ENCODE peak calls at places on chromosomes 3 and 15, in four cellular contexts. U is K562, F is IMR-90, C is keratinocyte. P is an unnamed sample.

GRCh38 chr3:126607214-126607908 is 47.6 kb downstream of the TXNRD3 start:
- DNase-seq in F (peak; percentile 77), C (no peak), U (peak; percentile 36), P (peak; percentile 59)

GRCh38 chr3:193768069-193768391 is 175.0 kb downstream of the OPA1 start:
- DNase-seq in C (no peak), F (peak; percentile 62), U (no peak), P (no peak)

GRCh38 chr15:74578496-74578994 is 37.1 kb upstream of the CLK3 start:
- DNase-seq in C (no peak), F (no peak), U (no peak), P (no peak)

GRCh38 chr3:71713041-71713440 is 12.2 kb downstream of the EIF4E3 start:
- DNase-seq in U (no peak), F (no peak), C (no peak), P (no peak)

GRCh38 chr3:4425055-4425454 is 42.0 kb downstream of the SUMF1 start:
- DNase-seq in F (no peak), U (no peak), C (no peak), P (no peak)

GRCh38 chr3:67421912-67422311 is 232.5 kb downstream of the SUCLG2 start:
- DNase-seq in F (no peak), C (no peak), U (no peak), P (no peak)

GRCh38 chr3:167814441-167814951 is 79.0 kb downstream of the SERPINI1 start:
- DNase-seq in U (no peak), C (no peak), F (peak; percentile 11), P (no peak)

GRCh38 chr3:51389423-51390183 is 1.5 kb upstream of the RBM15B start:
- DNase-seq in C (no peak), F (peak; percentile 50), U (peak; percentile 62), P (peak; percentile 53)

GRCh38 chr3:170809975-170810357 is 60.0 kb downstream of the RPL22L1 start:
- DNase-seq in U (no peak), C (no peak), F (peak; percentile 64), P (peak; percentile 80)

GRCh38 chr3:153753035-153753434 is 368.2 kb upstream of the ARHGEF26 start:
- DNase-seq in F (no peak), U (no peak), C (no peak), P (no peak)

GRCh38 chr3:168165390-168166269 is 69.9 kb upstream of the GOLIM4 start:
- DNase-seq in C (peak; percentile 11), U (peak; percentile 66), F (peak; percentile 76), P (peak; percentile 65)

GRCh38 chr3:116939091-116939490 is 229.5 kb downstream of the TUSC7 start:
- DNase-seq in U (no peak), F (no peak), C (no peak), P (no peak)

DNA sequence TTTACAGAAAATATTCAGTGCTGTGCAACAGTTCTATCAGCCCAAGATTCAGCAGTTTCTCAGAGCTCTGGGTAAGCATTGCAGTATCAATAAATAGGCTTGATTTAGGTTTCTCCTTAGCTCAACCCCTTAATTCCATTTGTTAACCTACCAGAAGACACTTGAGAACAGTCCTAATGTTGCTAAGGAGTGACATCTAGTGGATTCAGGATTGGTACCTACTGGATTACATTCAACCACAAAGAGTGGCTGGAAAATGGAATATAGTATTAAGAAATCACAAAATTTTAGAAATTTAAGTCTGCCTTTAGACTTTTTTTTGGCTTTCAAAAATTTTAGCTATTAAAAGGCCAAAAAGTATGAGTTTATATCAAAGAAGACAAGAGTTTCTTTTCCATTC is 34.7 kb downstream of the POLG start:
- DNase-seq in U (no peak), C (no peak), F (peak; percentile 64), P (peak; percentile 25)
- H2AFZ ChIP-seq in U (no peak overlapping the region), C (no peak overlapping the region), F (no peak overlapping the region), P (no peak overlapping the region)

GRCh38 chr15:58534556-58534955 is 102.8 kb downstream of the LIPC start:
- DNase-seq in C (no peak), F (no peak), U (no peak), P (no peak)

GRCh38 chr15:58530056-58530590 is 98.3 kb downstream of the LIPC start:
- DNase-seq in F (no peak), U (no peak), C (no peak), P (no peak)

GRCh38 chr15:58529041-58529440 is 97.2 kb downstream of the LIPC start:
- DNase-seq in C (no peak), F (no peak), U (no peak), P (peak; percentile 29)

GRCh38 chr15:58535337-58535736 is 103.5 kb downstream of the LIPC start:
- DNase-seq in F (no peak), C (no peak), U (no peak), P (no peak)

GRCh38 chr15:58532126-58532525 is 100.3 kb downstream of the LIPC start:
- DNase-seq in F (no peak), C (no peak), U (no peak), P (no peak)
- H3K9me1 ChIP-seq in F (no peaks in the 10 kb centered on the region), C (no peaks in the 10 kb centered on the region), U (no peaks in the 10 kb centered on the region), P (no peaks in the 10 kb centered on the region)

DNA sequence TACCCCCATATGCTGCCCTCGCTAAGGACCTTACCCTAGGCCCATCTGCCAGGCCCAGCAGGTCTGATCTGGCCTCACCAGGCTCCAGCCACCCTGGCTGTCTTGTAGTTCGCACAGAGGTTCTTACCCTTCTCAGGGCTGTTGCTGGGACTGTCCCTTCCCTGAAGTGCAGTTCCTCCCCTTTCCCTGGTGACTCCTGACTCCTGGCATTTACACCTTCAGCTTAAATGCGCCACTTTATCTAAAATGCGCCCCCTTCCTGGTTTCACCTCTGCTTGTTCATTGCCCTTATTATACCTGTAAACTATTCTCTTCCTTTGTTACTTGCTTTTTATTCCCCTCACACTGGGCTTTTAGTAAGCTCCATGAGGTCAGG is 835 bp upstream of the TTLL3 start:
- DNase-seq in U (no peak), F (no peak), C (no peak), P (no peak)
- H2AFZ ChIP-seq in U (no peak overlapping the region), F (peak overlapping the region; percentile 87), C (peak overlapping the region; percentile 45), P (no peak overlapping the region)

GRCh38 chr3:134754768-134755559 is 40.1 kb upstream of the EPHB1 start:
- DNase-seq in C (no peak), U (peak; percentile 39), F (peak; percentile 30), P (peak; percentile 24)
- H3K9me1 ChIP-seq in C (no peaks in the 10 kb centered on the region), U (no peaks in the 10 kb centered on the region), F (no peaks in the 10 kb centered on the region), P (no peaks in the 10 kb centered on the region)

GRCh38 chr15:82809308-82810060 is at the start of gene WHAMM:
- DNase-seq in F (peak; percentile 98), C (peak; percentile 97), U (peak; percentile 99), P (peak; percentile 98)

GRCh38 chr15:82808634-82809041 is 790 bp upstream of the WHAMM start:
- DNase-seq in U (no peak), C (no peak), F (no peak), P (no peak)

GRCh38 chr15:82810863-82811421 is 1.5 kb downstream of the WHAMM start:
- DNase-seq in U (no peak), F (no peak), C (no peak), P (peak; percentile 22)

GRCh38 chr15:82807920-82808633 is 1.4 kb upstream of the WHAMM start:
- DNase-seq in F (no peak), C (no peak), U (no peak), P (no peak)

GRCh38 chr15:82810061-82810862 is 834 bp downstream of the WHAMM start:
- DNase-seq in F (peak; percentile 50), U (peak; percentile 33), C (no peak), P (peak; percentile 60)
- H2AFZ ChIP-seq in F (peak overlapping the region; percentile 99), U (peak overlapping the region; percentile 90), C (peak overlapping the region; percentile 64), P (peak overlapping the region; percentile 96)

DNA sequence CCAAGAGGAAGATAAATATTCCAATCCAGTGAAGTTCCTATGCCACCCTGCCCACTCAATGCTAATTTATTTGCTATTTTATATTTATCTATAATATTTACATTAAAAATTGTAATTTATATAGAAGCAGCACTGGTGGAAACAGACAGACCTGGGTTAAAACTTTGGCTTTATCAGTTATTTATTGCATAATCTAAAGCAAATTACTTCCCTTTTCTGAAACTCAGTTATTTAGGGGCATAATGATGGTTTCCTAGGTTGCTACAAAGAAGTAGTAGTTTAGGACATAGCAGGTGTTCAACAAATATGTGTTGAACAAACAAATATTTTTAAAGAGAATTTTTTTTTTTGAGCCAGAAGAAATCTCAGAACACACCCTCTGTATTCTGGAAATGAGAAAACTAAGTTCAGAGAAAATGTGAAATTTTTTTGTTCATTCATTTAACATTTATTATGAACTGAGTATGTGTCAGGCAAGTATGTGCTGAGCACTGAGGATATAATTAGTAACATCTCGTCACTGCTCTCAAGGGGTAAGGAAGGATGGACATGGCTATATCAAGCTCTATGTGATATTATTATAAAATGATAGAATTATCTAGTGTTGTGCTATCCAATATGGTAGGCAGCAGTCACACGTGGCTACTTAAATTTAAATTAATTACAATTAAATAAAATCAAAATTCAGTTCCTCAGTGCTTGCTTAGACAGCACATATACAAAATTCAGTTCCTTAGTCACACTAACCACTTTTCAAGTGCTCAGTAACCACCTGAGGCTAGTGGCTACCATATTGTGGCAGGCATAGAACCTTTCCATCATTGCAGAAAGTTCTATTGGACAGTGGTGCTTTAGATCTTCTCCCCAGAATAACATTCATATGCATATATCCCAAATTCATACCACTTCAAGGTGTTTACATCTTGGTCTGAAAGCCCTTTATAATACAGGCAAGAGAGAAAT is 7.0 kb upstream of the UBE2Q2 start:
- DNase-seq in C (no peak), U (no peak), F (no peak), P (no peak)
- H3K9me1 ChIP-seq in C (no peaks in the 10 kb centered on the region), U (no peaks in the 10 kb centered on the region), F (peaks cover 2% of the 10 kb centered on the region), P (no peaks in the 10 kb centered on the region)